ENCODE peak calls at places on chromosome 5, in four cellular contexts. D, M, E and T are unnamed samples.

GRCh38 chr5:22431406-22431805 is 421.7 kb downstream of the CDH12 start:
- DNase-seq in D (no peak), M (no peak), E (no peak), T (no peak)

GRCh38 chr5:11527994-11528393 is 376.3 kb downstream of the CTNND2 start:
- DNase-seq in D (no peak), M (no peak), E (no peak), T (no peak)

GRCh38 chr5:57441557-57441956 is 41.1 kb downstream of the ACTBL2 start:
- DNase-seq in D (peak; percentile 97), M (no peak), E (no peak), T (peak; percentile 83)

GRCh38 chr5:126961702-126962101 is 68.7 kb downstream of the MARCHF3 start:
- DNase-seq in D (peak; percentile 44), M (no peak), E (no peak), T (no peak)

GRCh38 chr5:143245929-143246561 is 157.4 kb downstream of the NR3C1 start:
- DNase-seq in D (peak; percentile 91), M (peak; percentile 60), E (no peak), T (peak; percentile 76)

GRCh38 chr5:75265731-75266130 is 29.1 kb upstream of the ANKRD31 start:
- DNase-seq in D (peak; percentile 18), M (peak; percentile 14), E (peak; percentile 35), T (peak; percentile 32)

GRCh38 chr5:80608730-80609129 is 38.6 kb upstream of the ANKRD34B start:
- DNase-seq in D (no peak), M (no peak), E (no peak), T (no peak)

GRCh38 chr5:154295551-154295950 is 105.0 kb downstream of the GALNT10 start:
- DNase-seq in D (no peak), M (no peak), E (no peak), T (no peak)

GRCh38 chr5:67379761-67380160 is 183.2 kb upstream of the CD180 start:
- DNase-seq in D (no peak), M (no peak), E (no peak), T (no peak)

GRCh38 chr5:127031147-127031862 is 947 bp upstream of the MARCHF3 start:
- DNase-seq in D (no peak), M (no peak), E (peak; percentile 57), T (no peak)

GRCh38 chr5:95993776-95994175 is 32.1 kb upstream of the ELL2 start:
- DNase-seq in D (no peak), M (no peak), E (no peak), T (no peak)

GRCh38 chr5:58452566-58453258 is 7.2 kb downstream of the PLK2 start:
- DNase-seq in D (no peak), M (no peak), E (no peak), T (no peak)

DNA sequence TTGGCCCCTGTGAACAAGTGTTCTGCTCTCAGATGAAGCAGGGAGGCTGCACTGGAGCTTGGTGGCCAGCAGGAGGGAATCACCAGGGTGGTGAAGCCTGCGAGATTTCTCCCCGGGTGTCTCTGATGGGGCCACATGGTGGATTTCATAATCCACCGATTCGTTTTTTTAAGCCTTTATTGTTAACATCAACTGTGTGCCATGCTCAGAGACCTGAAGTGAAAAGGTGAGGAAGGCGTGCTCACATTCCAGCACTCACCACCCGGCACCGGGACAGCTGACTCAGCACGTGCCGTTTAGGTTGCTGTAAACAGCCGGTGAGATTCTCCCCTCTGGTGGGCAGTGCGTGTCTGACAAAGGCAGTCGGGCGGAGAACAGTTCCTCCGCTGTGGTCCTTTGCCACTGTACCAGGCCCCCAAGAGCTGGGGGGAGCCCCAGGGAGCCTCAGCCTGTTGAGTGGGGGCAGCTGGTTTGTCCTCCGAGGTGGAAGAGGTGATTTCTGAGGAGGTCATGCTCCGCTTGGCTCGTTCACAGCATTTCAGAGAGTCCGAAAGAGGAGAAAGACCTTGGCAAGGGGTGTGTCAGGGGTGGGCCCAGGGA is 12.7 kb upstream of the AHRR start:
- DNase-seq in D (no peak), M (peak; percentile 35), E (peak; percentile 26), T (peak; percentile 12)
- TF ChIP-seq CTCF in D (peak; percentile 49), M (peak; percentile 46), E (peak; percentile 26), T (peak; percentile 47)

GRCh38 chr5:53479045-53479655 is 1.3 kb upstream of the FST start:
- DNase-seq in D (no peak), M (no peak), E (peak; percentile 59), T (no peak)

GRCh38 chr5:53476531-53477480 is 3.6 kb upstream of the FST start:
- DNase-seq in D (no peak), M (no peak), E (no peak), T (no peak)

GRCh38 chr5:53480474-53481353 is at the start of gene FST:
- DNase-seq in D (no peak), M (no peak), E (peak; percentile 88), T (no peak)

GRCh38 chr5:53479656-53480473 is 564 bp upstream of the FST start:
- DNase-seq in D (peak; percentile 69), M (no peak), E (peak; percentile 82), T (no peak)

DNA sequence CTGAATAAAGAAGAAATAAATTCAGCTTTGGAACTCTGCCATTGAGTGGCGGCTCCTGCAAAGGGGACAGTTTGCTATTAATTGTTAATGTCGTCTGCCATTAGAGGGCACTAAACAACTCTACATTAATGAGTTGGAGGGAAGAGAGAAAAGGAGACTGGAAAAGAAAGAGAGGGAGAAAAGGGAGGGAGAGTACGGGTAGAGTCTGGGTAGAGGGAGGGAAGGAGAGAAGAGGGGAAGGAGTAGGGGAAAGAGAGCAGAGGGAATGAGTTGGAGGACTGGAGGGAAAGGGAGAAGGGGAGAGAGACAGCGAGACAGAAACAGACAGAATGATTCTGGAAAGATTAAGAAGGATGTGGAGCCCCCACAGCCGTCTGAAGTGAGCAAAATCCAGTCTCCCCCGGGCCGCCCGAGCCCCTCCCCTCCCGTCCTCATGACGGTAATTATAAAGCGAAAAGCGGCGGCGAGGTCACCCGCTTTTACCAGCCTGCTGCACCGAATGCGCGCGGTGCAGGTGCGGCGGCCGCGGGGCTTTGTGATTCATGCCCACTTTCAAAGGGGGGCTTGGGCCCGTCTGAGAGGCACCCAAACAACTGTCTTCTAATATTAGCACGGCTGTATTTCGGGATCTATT is 1.9 kb upstream of the FST start:
- DNase-seq in D (no peak), M (no peak), E (peak; percentile 92), T (no peak)
- TF ChIP-seq CTCF in D (peak; percentile 26), M (peak; percentile 46), E (peak; percentile 83), T (peak; percentile 54)

DNA sequence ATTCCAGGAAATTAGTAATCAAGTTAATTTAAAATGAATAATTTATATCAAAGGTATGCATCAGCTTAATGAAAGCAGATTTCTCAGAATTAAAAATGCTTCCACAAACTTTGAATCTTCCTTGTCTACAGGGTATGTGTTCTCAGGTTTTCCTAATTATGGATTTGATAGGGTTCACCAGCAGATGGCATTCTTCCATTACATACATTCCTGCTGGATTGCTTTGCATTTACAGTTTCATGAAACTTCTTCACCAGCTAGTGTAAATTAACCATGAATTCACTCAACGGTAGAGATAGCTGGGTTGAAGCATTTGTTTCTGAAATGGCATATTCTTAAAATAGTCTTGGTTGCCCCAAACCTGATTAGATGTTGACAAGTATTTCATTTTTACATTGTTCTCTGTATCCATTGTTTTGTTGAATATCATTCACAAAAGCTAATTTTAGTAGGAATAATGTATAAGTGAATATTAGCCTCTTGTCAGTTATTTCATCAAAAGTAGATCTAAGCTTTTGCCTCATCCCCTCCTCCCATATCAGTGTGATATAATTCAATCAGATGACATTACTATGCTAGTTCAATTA is 68.7 kb upstream of the WDR41 start:
- DNase-seq in D (peak; percentile 29), M (no peak), E (peak; percentile 54), T (no peak)
- TF ChIP-seq CTCF in D (peak; percentile 43), M (peak; percentile 63), E (peak; percentile 81), T (peak; percentile 69)

GRCh38 chr5:173592050-173592669 is 24.3 kb downstream of the BOD1 start:
- DNase-seq in D (no peak), M (no peak), E (no peak), T (no peak)
- TF ChIP-seq CTCF in D (peak; percentile 30), M (peak; percentile 61), E (peak; percentile 73), T (peak; percentile 71)

DNA sequence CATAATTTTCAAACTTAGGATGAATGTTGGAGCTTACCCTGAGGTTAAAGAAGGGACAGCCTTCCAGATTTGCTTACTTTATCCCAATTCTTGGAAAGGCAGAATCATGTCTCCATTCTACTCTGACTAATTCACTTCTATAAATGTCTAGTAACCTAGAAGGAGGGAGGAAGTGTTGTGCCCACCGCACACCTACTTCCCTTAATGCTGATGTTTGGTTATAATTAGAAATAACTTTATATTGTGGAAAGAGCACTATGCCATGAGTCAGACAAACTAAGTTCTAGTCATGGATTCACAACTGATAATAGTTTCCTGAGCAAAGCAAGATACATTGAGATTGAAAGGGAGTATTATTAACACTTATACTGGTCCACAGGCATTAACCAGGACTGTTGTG is 345.9 kb upstream of the RPS23 start:
- DNase-seq in D (no peak), M (no peak), E (no peak), T (no peak)
- TF ChIP-seq CTCF in D (no peak), M (no peak), E (no peak), T (no peak)